ENCODE peak calls at places on chromosomes 2 and 18, in ten cellular contexts. C, G, R, O, B, V, Z, S, A and P are unnamed samples.

GRCh38 chr2:128375454-128375853 is 56.8 kb upstream of the HS6ST1 start:
- DNase-seq in S (no peak), Z (no peak), C (no peak), A (no peak), R (no peak), B (no peak), V (no peak), O (no peak), G (no peak), P (no peak)

GRCh38 chr2:114119846-114120348 is 230.0 kb downstream of the ACTR3 start:
- DNase-seq in V (no peak), C (no peak), S (no peak), O (peak), R (no peak), B (no peak), Z (peak), A (no peak), G (peak), P (peak)

GRCh38 chr2:114550895-114551793 is 108.7 kb downstream of the DPP10 start:
- DNase-seq in R (peak), C (peak), B (peak), V (peak), A (peak), Z (peak), O (peak), G (peak), S (no peak), P (peak)

GRCh38 chr2:150484461-150484931 is 3.0 kb downstream of the RND3 start:
- DNase-seq in B (peak), O (no peak), R (peak), G (peak), C (no peak), S (no peak), Z (peak), V (no peak), A (peak), P (no peak)

GRCh38 chr2:223260681-223261080 is 208.7 kb downstream of the KCNE4 start:
- DNase-seq in O (peak), B (no peak), S (no peak), Z (peak), C (no peak), G (peak), R (peak), A (peak), V (no peak), P (peak)

GRCh38 chr18:21194871-21195771 is 46.9 kb upstream of the GREB1L start:
- DNase-seq in Z (peak), S (peak), G (peak), O (peak), A (peak), B (peak), R (peak), C (no peak), V (peak), P (peak)

GRCh38 chr2:201450910-201451329 is 338 bp downstream of the TRAK2 start:
- DNase-seq in G (peak), R (no peak), S (no peak), B (peak), O (no peak), A (no peak), Z (peak), V (no peak), C (no peak), P (peak)

GRCh38 chr2:88450925-88451575 is 1.4 kb downstream of the FOXI3 start:
- DNase-seq in V (no peak), O (no peak), G (no peak), Z (no peak), R (no peak), B (no peak), S (no peak), A (no peak), C (no peak), P (no peak)

GRCh38 chr2:74080346-74080745 is 67.4 kb downstream of the BOLA3 start:
- DNase-seq in R (no peak), Z (no peak), S (no peak), A (no peak), O (no peak), G (no peak), B (no peak), V (no peak), C (no peak), P (no peak)

GRCh38 chr2:63865159-63865799 is 23.6 kb downstream of the UGP2 start:
- DNase-seq in R (no peak), G (peak), Z (peak), V (no peak), B (no peak), O (no peak), A (peak), C (no peak), S (no peak), P (no peak)

GRCh38 chr2:126784636-126785035 is 114.1 kb upstream of the TEX51 start:
- DNase-seq in Z (no peak), S (no peak), B (no peak), G (no peak), O (no peak), V (no peak), A (no peak), R (no peak), C (no peak), P (no peak)

GRCh38 chr2:216034065-216034464 is 20.7 kb upstream of the MREG start:
- DNase-seq in R (peak), O (peak), A (peak), V (peak), Z (peak), S (peak), C (peak), B (peak), G (peak), P (peak)

GRCh38 chr2:219293736-219294201 is 14.6 kb downstream of the DNAJB2 start:
- DNase-seq in C (no peak), B (no peak), Z (no peak), V (no peak), G (no peak), R (no peak), A (no peak), S (no peak), O (no peak), P (no peak)

GRCh38 chr2:224334083-224334482 is 67.8 kb downstream of the FAM124B start:
- DNase-seq in G (no peak), B (no peak), R (no peak), A (no peak), Z (no peak), S (no peak), V (no peak), C (no peak), O (no peak), P (no peak)

GRCh38 chr2:166900700-166901099 is 12.4 kb downstream of the XIRP2 start:
- DNase-seq in S (no peak), V (peak), A (peak), O (peak), G (peak), Z (peak), B (peak), C (peak), R (peak), P (peak)

GRCh38 chr18:77062518-77063003 is 70.0 kb downstream of the MBP start:
- DNase-seq in A (no peak), O (peak), G (no peak), R (no peak), Z (peak), V (no peak), S (no peak), B (no peak), C (no peak), P (peak)

GRCh38 chr2:211347328-211347727 is 790.9 kb downstream of the CPS1 start:
- DNase-seq in A (no peak), S (no peak), C (peak), O (no peak), B (no peak), R (no peak), G (no peak), V (peak), Z (no peak), P (no peak)

GRCh38 chr2:209525336-209525735 is 101.5 kb downstream of the MAP2 start:
- DNase-seq in G (peak), A (no peak), B (no peak), V (no peak), S (no peak), R (peak), O (peak), C (no peak), Z (no peak), P (peak)
- H3K9ac ChIP-seq in G (peak), A (no peak), B (no peak), V (no peak), S (no peak), R (peak), O (no peak), C (no peak), Z (no peak), P (peak)

GRCh38 chr18:55575066-55575465 is 12.9 kb downstream of the TCF4 start:
- DNase-seq in G (no peak), B (no peak), R (no peak), Z (no peak), V (no peak), O (no peak), A (no peak), S (no peak), C (no peak), P (no peak)

GRCh38 chr18:55573386-55573785 is 14.6 kb downstream of the TCF4 start:
- DNase-seq in C (peak), A (no peak), O (no peak), R (no peak), B (peak), Z (no peak), V (no peak), S (no peak), G (no peak), P (no peak)

GRCh38 chr18:55579471-55579870 is 8.5 kb downstream of the TCF4 start:
- DNase-seq in R (peak), B (no peak), Z (peak), G (peak), A (no peak), C (no peak), S (no peak), O (no peak), V (no peak), P (no peak)

GRCh38 chr18:55577812-55578539 is 10.0 kb downstream of the TCF4 start:
- DNase-seq in B (no peak), G (no peak), O (no peak), C (no peak), S (no peak), Z (no peak), R (no peak), A (no peak), V (no peak), P (no peak)

DNA sequence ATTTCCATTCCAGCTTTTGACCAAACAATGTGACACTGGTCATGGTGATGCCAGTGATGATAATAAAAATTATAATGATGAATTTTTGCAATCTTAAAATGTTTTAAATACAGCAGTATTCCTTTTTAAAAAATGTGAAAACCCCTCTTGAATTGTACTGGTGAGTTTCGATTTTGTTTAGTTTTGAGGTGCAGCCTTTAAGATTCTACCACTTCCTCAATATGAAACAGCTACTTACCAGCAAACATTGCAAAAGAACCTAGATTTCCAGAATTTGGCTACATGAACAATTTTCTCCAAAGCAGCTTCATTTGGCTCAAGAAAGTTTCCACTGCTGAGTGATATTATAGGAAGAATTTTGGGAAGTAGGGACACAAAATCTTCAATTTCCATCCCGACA is 12.0 kb downstream of the TCF4 start:
- DNase-seq in C (no peak), O (no peak), V (no peak), R (no peak), G (no peak), B (no peak), Z (no peak), A (no peak), S (no peak), P (no peak)
- H2AFZ ChIP-seq in C (no peak), O (no peak), V (no peak), R (no peak), G (no peak), B (no peak), Z (no peak), A (no peak), S (no peak), P (no peak)

DNA sequence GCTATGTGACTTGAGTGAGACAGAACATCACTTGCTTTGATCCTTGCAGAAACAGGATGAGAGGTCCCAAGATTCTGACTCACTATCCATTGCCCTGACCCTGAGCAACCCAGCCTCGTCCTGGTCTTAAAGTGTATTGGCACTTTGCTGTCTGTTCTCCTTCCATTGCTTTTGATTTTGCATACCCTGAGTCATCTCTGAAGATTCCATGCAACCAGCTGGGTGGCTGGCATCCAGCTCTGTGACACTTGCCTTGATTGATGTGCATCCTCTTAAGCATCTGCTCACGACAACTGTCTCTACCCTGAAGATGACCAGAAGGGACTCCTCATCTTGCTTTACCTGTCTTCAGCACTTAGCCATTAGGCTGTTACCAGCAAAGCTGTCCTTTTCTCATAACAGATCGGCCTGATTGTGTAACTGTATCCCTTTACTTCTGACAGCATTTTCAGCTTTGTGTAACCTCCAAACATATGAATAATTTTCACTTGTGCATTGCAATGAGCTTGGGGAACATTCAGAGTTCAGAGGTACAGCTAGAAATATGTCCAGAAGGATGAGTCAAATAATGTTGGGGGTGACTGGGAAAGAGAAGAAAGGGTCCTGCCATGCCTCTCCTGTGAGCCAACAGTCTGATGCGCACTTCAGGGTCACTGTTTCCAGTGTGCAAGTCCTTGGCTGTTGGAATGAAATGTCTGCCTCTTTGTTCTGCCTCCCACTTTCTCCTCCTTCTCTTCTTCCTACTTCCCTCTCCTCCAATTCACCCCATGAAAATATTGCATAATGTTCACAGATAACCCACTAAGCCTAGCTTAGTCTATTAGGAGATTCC is 249.7 kb upstream of the OSR1 start:
- DNase-seq in R (peak), Z (peak), O (peak), S (no peak), C (no peak), G (peak), A (peak), B (no peak), V (no peak), P (peak)
- H3K27ac ChIP-seq in R (peak), Z (peak), O (peak), S (no peak), C (no peak), G (peak), A (no peak), B (no peak), V (no peak), P (peak)

GRCh38 chr2:240871071-240871958 is 2.7 kb downstream of the AGXT start:
- DNase-seq in A (no peak), S (no peak), B (no peak), C (no peak), Z (no peak), O (no peak), V (no peak), R (no peak), G (no peak), P (no peak)

GRCh38 chr2:240869109-240869955 is 708 bp downstream of the AGXT start:
- DNase-seq in G (no peak), R (no peak), V (no peak), O (no peak), S (no peak), A (no peak), C (no peak), B (no peak), Z (no peak), P (no peak)

GRCh38 chr2:240865391-240865790 is 3.2 kb upstream of the AGXT start:
- DNase-seq in O (no peak), V (no peak), S (no peak), A (no peak), B (no peak), G (no peak), Z (no peak), R (no peak), C (no peak), P (no peak)

GRCh38 chr2:240869956-240870875 is 1.6 kb downstream of the AGXT start:
- DNase-seq in A (no peak), Z (no peak), O (no peak), R (no peak), G (no peak), C (no peak), S (no peak), B (no peak), V (no peak), P (no peak)

DNA sequence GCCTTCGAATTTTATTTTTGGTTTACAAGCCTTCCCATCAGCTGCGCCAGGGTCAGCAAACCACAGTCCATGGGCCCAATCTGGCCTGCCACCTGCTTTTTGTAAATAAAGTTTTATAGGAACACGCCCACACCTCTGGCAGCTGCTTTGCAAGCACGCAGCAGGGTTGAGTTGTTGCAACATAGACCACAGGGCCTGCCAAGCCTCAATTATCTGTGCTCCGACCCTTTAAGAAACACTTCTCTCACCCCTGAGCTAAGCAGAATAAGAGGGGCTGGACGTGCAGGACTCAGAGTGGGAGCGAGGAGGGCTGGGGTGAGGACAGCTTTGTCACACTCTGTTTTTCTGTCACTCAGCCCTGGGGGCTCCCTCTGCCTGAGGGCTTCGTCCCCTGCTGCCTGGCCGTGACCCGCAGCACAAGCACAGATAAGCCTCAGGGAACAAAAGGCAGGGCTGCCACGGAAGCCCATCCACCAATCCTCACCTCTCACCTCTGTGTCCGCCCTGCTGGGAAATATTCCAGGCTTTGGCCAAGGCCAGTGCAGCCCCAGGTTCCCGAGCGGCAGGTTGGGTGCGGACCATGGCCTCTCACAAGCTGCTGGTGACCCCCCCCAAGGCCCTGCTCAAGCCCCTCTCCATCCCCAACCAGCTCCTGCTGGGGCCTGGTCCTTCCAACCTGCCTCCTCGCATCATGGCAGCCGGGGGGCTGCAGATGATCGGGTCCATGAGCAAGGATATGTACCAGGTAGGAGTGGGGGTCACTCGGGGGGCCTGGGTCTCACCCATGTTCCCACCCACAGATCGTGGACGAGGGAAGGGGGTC is at the start of gene AGXT:
- DNase-seq in A (no peak), O (peak), G (peak), R (no peak), C (no peak), V (no peak), B (no peak), S (no peak), Z (peak), P (peak)
- H3K9ac ChIP-seq in A (no peak), O (no peak), G (no peak), R (no peak), C (no peak), V (no peak), B (no peak), S (no peak), Z (no peak), P (no peak)

DNA sequence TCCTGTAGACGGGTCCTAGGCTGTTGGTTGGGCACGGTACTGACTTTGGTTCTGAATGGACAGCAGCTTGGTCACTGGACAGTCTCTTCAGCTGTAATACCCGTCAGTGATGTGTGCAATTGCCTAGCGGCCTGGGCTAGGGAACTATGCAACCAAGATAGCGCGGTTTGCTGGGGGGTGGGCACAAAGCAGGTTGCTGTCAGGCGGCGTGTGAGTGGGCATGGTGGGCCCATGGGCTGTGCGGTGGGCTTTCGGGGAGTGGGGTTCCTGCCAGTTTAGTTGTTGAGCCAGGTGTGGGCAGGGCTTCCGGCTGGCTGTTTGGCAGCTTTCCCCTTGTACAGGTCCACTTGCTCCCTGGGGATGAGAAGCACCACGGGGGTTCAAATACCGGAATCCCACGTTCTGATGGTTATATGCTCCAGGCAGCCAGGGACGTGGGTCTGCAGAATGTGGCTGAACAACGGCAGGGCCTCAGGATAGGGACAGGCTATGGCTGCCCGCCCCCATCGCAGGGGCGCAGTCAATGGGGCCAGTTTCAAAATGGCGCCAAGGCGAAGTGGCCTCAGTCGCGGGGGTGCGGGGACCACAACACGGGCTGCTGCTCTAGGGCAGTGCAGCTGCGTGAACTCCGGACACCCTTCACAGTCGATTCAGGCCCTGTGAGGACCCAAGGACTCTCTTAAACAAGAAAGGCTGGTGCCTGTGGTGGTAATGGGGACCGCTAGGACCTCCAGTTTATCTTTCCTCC is 407.5 kb upstream of the FIGN start:
- DNase-seq in R (no peak), B (no peak), C (no peak), G (no peak), Z (no peak), O (no peak), A (no peak), V (no peak), S (no peak), P (no peak)
- H2AFZ ChIP-seq in R (no peak), B (no peak), C (no peak), G (no peak), Z (peak), O (no peak), A (no peak), V (no peak), S (no peak), P (no peak)

DNA sequence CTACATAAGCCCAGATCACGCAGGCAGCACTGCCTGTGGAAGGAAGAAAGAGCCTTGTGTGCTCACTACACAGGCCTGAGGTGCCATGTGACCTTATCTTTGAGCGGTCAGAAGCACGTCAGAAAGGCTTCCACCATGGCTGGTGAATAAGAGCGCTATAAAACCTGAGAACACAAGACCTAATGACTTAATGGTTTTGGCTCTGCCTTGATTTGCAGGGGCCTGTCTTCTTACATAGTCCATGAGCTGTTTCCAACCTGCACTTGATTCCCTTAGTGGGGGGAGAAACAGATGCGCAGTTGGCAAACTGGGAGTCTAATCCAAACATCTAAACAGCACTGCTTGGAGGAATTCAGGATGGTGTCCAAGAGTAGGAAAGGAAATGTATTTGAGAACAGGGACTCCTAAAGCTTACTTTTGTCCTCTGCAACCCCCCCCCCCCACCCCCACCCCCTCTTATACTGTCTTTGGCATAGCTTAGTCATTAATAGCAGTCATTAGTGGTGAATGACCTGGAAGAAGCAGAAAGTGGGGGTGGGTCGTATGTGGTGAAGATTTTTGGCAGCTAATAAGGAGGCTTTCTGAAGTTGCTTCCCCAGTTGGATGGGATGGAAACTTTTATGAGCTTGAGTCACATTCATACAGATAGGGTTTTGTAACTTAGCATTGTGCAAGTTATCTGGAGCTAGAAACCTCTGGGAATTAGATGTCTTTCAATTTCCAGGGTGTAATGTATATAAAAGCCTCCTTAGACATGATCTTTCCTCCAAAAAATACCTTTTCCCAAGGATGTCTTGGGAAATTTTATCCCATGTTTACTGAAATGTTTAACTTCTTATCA is 454.1 kb downstream of the MEIS1 start:
- DNase-seq in O (peak), R (peak), Z (peak), A (peak), C (no peak), G (peak), S (no peak), B (no peak), V (no peak), P (peak)
- H3K27ac ChIP-seq in O (peak), R (no peak), Z (peak), A (peak), C (no peak), G (peak), S (no peak), B (no peak), V (no peak), P (peak)